ENCODE peak calls at places on chromosomes 4 and X, in four cellular contexts. D is HepG2, K is GM12878, J is H1. F is an unnamed sample.

GRCh38 chr4:150818661-150819060 is 196.4 kb downstream of the LRBA start:
- DNase-seq in D (no peak), K (no peak), J (no peak), F (no peak)

GRCh38 chr4:14428125-14428524 is 574.2 kb upstream of the CPEB2 start:
- DNase-seq in K (no peak), J (no peak), D (no peak), F (no peak)

GRCh38 chr4:112956458-112956857 is 93.0 kb upstream of the ANK2 start:
- DNase-seq in D (no peak), J (no peak), K (no peak), F (no peak)

GRCh38 chr4:188986271-188986689 is 847.0 kb downstream of the TRIML1 start:
- DNase-seq in J (no peak), K (no peak), D (peak), F (no peak)

GRCh38 chrX:119502727-119503483 is 34.7 kb downstream of the SLC25A5 start:
- DNase-seq in D (peak), J (no peak), K (no peak), F (no peak)

GRCh38 chr4:82371398-82371972 is 2.3 kb downstream of the HNRNPD start:
- DNase-seq in J (no peak), D (no peak), K (no peak), F (no peak)

GRCh38 chr4:35447474-35447873 is 796.8 kb downstream of the ARAP2 start:
- DNase-seq in D (no peak), K (no peak), J (no peak), F (no peak)

GRCh38 chr4:1763550-1764080 is 29.5 kb upstream of the FGFR3 start:
- DNase-seq in K (no peak), D (peak), J (no peak), F (no peak)

GRCh38 chr4:86302242-86302641 is 57.6 kb downstream of the MAPK10 start:
- DNase-seq in D (peak), K (no peak), J (no peak), F (no peak)

GRCh38 chr4:73869130-73870055 is at the start of gene CXCL1:
- DNase-seq in K (no peak), J (no peak), D (no peak), F (no peak)

GRCh38 chr4:123055943-123056342 is 133.5 kb upstream of the NUDT6 start:
- DNase-seq in J (no peak), K (no peak), D (no peak), F (no peak)

GRCh38 chrX:1596676-1597344 is 5.4 kb downstream of the AKAP17A start:
- DNase-seq in D (no peak), J (no peak), K (no peak), F (no peak)

GRCh38 chr4:94929696-94930095 is 171.9 kb downstream of the BMPR1B start:
- DNase-seq in K (no peak), J (no peak), D (no peak), F (no peak)

GRCh38 chrX:82335772-82336171 is 1133.9 kb downstream of the SH3BGRL start:
- DNase-seq in D (no peak), K (no peak), J (no peak), F (no peak)

GRCh38 chrX:103806862-103807474 is 25.1 kb downstream of the RAB9B start:
- DNase-seq in D (peak), K (no peak), J (no peak), F (no peak)

GRCh38 chr4:138113819-138114415 is 128.2 kb downstream of the SLC7A11 start:
- DNase-seq in J (no peak), D (peak), K (no peak), F (no peak)

GRCh38 chrX:136933617-136934145 is 53.2 kb upstream of the RBMX start:
- DNase-seq in D (no peak), J (no peak), K (no peak), F (no peak)

GRCh38 chr4:53023640-53024299 is 161.7 kb downstream of the RASL11B start:
- DNase-seq in D (no peak), K (no peak), J (no peak), F (no peak)

GRCh38 chr4:48722509-48723446 is 57.3 kb downstream of the FRYL start:
- DNase-seq in D (no peak), J (no peak), K (no peak), F (no peak)

GRCh38 chrX:69503835-69504625 is at the start of gene NALF2:
- DNase-seq in D (peak), J (no peak), K (no peak), F (peak)

GRCh38 chrX:154378059-154378798 is 866 bp upstream of the EMD start:
- DNase-seq in K (no peak), J (no peak), D (no peak), F (no peak)

GRCh38 chr4:12993923-12994322 is 490.2 kb downstream of the RAB28 start:
- DNase-seq in J (no peak), D (no peak), K (no peak), F (peak)

GRCh38 chr4:6420972-6421371 is 51.4 kb downstream of the PPP2R2C start:
- DNase-seq in J (no peak), K (no peak), D (no peak), F (no peak)

GRCh38 chr4:76607266-76607799 is 172.3 kb downstream of the SHROOM3 start:
- DNase-seq in D (no peak), J (no peak), K (peak), F (no peak)

GRCh38 chr4:155433636-155434360 is 57.0 kb upstream of the MAP9 start:
- DNase-seq in J (no peak), K (no peak), D (no peak), F (no peak)

GRCh38 chrX:45063319-45064095 is 137.2 kb downstream of the DIPK2B start:
- DNase-seq in K (no peak), J (no peak), D (no peak), F (no peak)

GRCh38 chr4:113476800-113477199 is 284.7 kb downstream of the CAMK2D start:
- DNase-seq in K (no peak), D (no peak), J (no peak), F (no peak)

GRCh38 chrX:37599735-37600134 is 28.3 kb downstream of the LANCL3 start:
- DNase-seq in K (no peak), D (no peak), J (no peak), F (no peak)

GRCh38 chr4:93740890-93741289 is 87.7 kb upstream of the ATOH1 start:
- DNase-seq in K (no peak), J (no peak), D (no peak), F (no peak)

GRCh38 chrX:47351706-47352105 is 18.7 kb upstream of the ZNF157 start:
- DNase-seq in D (no peak), J (no peak), K (no peak), F (no peak)

DNA sequence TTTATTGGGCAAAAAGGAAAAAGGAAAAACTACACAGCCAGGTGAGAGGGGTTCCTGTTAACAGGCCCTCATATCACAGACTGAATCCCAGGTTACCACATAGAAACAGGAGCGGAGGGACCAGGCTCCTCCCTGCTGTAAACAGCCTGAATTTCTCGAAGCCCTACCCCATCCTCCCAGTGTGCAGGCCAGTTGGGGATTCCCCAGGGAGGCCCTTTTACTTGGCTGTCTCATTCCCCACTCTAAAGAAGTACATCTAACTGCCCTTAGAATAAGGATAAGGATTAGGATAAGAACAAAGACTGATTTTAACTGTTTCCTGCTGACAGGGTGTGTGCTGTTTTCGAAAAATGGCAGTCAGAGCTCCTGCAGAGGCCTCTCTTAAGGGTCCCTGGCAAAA is 133.7 kb downstream of the PAPSS1 start:
- DNase-seq in K (no peak), J (no peak), D (no peak), F (no peak)
- TF ChIP-seq YY1 in K (no peak), J (no peak), D (no peak), F (no peak)

GRCh38 chr4:79442422-79442821 is 34.4 kb upstream of the GK2 start:
- DNase-seq in K (no peak), D (no peak), J (no peak), F (no peak)

GRCh38 chr4:79446145-79446544 is 38.1 kb upstream of the GK2 start:
- DNase-seq in J (no peak), K (no peak), D (no peak), F (no peak)

GRCh38 chr4:79439489-79439888 is 31.5 kb upstream of the GK2 start:
- DNase-seq in D (no peak), K (no peak), J (no peak), F (no peak)

DNA sequence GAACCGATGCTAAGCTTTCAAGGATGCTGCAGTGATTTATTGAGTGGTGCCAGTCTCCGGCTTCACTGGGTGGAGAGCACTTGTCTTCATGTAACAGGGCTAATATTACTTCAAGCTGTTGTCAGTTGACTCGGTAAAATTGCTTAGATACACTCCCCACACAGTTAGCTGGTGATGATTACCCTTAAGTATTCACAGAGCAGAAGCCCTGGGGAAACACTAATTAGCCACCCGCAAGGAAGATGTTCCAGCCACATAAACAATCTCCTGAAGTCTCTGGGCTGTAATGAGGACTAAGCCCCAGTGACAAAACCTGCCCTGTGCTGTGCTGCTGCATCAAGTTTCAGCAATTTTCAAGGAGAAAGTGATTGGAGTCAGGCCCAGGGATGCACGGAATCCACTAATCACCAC is 37.3 kb upstream of the GK2 start:
- DNase-seq in K (no peak), D (no peak), J (no peak), F (peak)
- TF ChIP-seq ZNF274 in K (no peak), D (no peak), J (no peak), F (no peak)

GRCh38 chr4:169315530-169316306 is 45.0 kb upstream of the SH3RF1 start:
- DNase-seq in D (no peak), K (no peak), J (no peak), F (no peak)

GRCh38 chr4:169312690-169313422 is 42.1 kb upstream of the SH3RF1 start:
- DNase-seq in J (no peak), D (no peak), K (no peak), F (no peak)

GRCh38 chr4:169313732-169314131 is 43.0 kb upstream of the SH3RF1 start:
- DNase-seq in K (no peak), D (no peak), J (no peak), F (no peak)

GRCh38 chr4:169311643-169312365 is 41.0 kb upstream of the SH3RF1 start:
- DNase-seq in D (peak), J (peak), K (peak), F (peak)

GRCh38 chr4:169314906-169315305 is 44.1 kb upstream of the SH3RF1 start:
- DNase-seq in J (no peak), K (no peak), D (peak), F (no peak)
- TF ChIP-seq SUZ12 in J (no peak), K (no peak), D (no peak), F (no peak)

GRCh38 chr4:120175272-120175671 is 108.6 kb upstream of the MAD2L1 start:
- DNase-seq in J (no peak), D (no peak), K (no peak), F (no peak)
- TF ChIP-seq YY1 in J (no peak), D (no peak), K (no peak), F (no peak)

GRCh38 chr4:125582302-125582701 is 267.5 kb downstream of the FAT4 start:
- DNase-seq in D (no peak), J (no peak), K (no peak), F (no peak)
- TF ChIP-seq ZNF274 in D (no peak), J (no peak), K (no peak), F (no peak)

DNA sequence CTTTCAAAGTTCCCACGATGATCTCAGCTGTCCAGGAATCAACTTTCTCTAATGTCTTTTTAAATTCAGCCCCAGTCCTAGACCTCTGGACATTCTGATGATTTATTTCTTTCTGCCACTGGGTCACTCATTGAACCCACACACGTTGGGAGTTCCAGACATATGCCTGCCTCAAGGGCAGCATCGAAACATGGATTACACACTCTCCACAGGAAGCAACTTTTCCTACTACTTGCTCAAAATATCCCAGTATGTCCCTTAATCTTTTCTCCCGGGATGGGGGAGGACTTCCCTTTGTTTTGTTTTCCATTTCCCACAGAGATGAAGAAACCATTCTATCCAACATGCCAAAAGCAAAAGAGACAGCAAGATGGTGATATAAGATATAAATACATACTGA is 79.8 kb upstream of the PPARGC1A start:
- DNase-seq in J (no peak), D (no peak), K (no peak), F (no peak)
- TF ChIP-seq SUZ12 in J (no peak), D (no peak), K (no peak), F (no peak)

GRCh38 chr4:37802068-37802666 is 24.3 kb upstream of the PGM2 start:
- DNase-seq in J (no peak), D (peak), K (no peak), F (peak)
- TF ChIP-seq YY1 in J (peak), D (no peak), K (no peak), F (no peak)

GRCh38 chrX:86241547-86241946 is 93.3 kb downstream of the DACH2 start:
- DNase-seq in K (no peak), J (no peak), D (no peak), F (no peak)

DNA sequence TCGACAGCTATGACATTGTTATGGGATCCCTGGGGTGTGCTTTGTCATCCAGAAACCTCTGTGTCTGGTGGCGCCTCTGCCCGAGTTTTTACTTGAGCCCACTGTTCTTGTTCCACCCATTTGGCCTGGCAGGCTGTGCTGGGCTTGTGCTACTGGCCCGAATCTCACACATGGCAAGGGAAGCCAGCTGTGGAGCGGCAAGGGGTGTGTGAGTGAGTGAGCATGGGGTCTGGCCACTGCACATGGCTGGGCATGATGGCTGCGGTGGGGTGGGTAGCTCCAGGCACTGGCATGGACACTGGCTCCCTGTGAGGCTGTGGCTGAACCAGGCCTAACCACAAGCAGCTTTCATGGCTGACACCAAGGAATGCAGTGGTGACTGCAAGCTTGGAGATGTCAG is 89.2 kb downstream of the DACH2 start:
- DNase-seq in J (no peak), K (no peak), D (no peak), F (no peak)
- TF ChIP-seq ZNF274 in J (no peak), K (no peak), D (no peak), F (no peak)

DNA sequence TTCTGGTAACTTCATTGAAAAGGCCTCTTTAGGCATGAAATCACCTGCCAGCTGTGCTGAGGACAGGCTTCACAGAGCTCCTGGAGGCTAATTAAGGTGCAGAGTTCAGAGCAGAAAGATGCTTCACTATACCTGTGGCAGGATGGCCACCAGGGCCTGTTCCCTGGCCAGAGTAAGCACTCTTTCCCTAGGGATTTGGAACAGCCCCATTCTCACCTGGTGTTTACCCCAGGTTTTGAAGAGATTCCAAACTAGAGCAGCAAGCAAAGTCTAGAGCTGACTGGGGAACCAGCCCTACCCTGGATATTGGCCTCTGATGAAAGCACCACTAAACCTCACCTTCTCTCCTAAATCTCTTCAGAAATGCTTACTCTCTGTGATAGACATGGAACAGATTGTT is 148.8 kb downstream of the PDE5A start:
- DNase-seq in K (no peak), D (no peak), J (no peak), F (no peak)
- TF ChIP-seq SUZ12 in K (no peak), D (no peak), J (no peak), F (no peak)

F was measured in NT2/D1.